ENCODE peak calls at places on chromosome 1, in six cellular contexts. One of them, this sample, is unnamed.

GRCh38 chr1:215957692-215958091 is 390.6 kb downstream of the KCTD3 start:
- DNase-seq in bronchial epithelial cell: no peak
- DNase-seq in mammary epithelial cell: peak; percentile 1
- DNase-seq in left lung: no peak
- DNase-seq in uterus: no peak
- DNase-seq in hepatocyte: peak; percentile 11
- DNase-seq in this sample: no peak

GRCh38 chr1:92858564-92859399 is 26.9 kb downstream of the RPL5 start:
- DNase-seq in uterus: peak; percentile 31
- DNase-seq in hepatocyte: peak; percentile 89
- DNase-seq in mammary epithelial cell: peak; percentile 68
- DNase-seq in left lung: no peak
- DNase-seq in bronchial epithelial cell: peak; percentile 83
- DNase-seq in this sample: peak; percentile 79

GRCh38 chr1:36396359-36396758 is 1.3 kb downstream of the LSM10 start:
- DNase-seq in bronchial epithelial cell: no peak
- DNase-seq in uterus: no peak
- DNase-seq in left lung: no peak
- DNase-seq in mammary epithelial cell: no peak
- DNase-seq in hepatocyte: no peak
- DNase-seq in this sample: no peak

GRCh38 chr1:99672022-99672421 is 26.1 kb downstream of the PALMD start:
- DNase-seq in uterus: no peak
- DNase-seq in hepatocyte: no peak
- DNase-seq in mammary epithelial cell: no peak
- DNase-seq in bronchial epithelial cell: no peak
- DNase-seq in left lung: no peak
- DNase-seq in this sample: no peak

GRCh38 chr1:99602404-99602969 is 43.4 kb upstream of the PALMD start:
- DNase-seq in left lung: no peak
- DNase-seq in hepatocyte: no peak
- DNase-seq in uterus: no peak
- DNase-seq in bronchial epithelial cell: no peak
- DNase-seq in mammary epithelial cell: no peak
- DNase-seq in this sample: no peak

GRCh38 chr1:203751051-203751450 is 13.9 kb upstream of the LAX1 start:
- DNase-seq in left lung: no peak
- DNase-seq in mammary epithelial cell: peak; percentile 88
- DNase-seq in hepatocyte: peak; percentile 35
- DNase-seq in uterus: no peak
- DNase-seq in bronchial epithelial cell: peak; percentile 99
- DNase-seq in this sample: peak; percentile 54

GRCh38 chr1:112762541-112763141 is 47.5 kb upstream of the PPM1J start:
- DNase-seq in bronchial epithelial cell: peak; percentile 46
- DNase-seq in left lung: peak; percentile 49
- DNase-seq in hepatocyte: no peak
- DNase-seq in mammary epithelial cell: peak; percentile 36
- DNase-seq in uterus: no peak
- DNase-seq in this sample: peak; percentile 5

GRCh38 chr1:93723101-93723500 is 41.5 kb upstream of the BCAR3 start:
- DNase-seq in uterus: no peak
- DNase-seq in left lung: no peak
- DNase-seq in bronchial epithelial cell: peak; percentile 13
- DNase-seq in hepatocyte: no peak
- DNase-seq in mammary epithelial cell: no peak
- DNase-seq in this sample: no peak

GRCh38 chr1:233867028-233867427 is 37.4 kb upstream of the SLC35F3 start:
- DNase-seq in uterus: no peak
- DNase-seq in mammary epithelial cell: no peak
- DNase-seq in left lung: no peak
- DNase-seq in hepatocyte: no peak
- DNase-seq in bronchial epithelial cell: no peak
- DNase-seq in this sample: no peak

GRCh38 chr1:198161718-198162090 is 4.9 kb downstream of the NEK7 start:
- DNase-seq in hepatocyte: no peak
- DNase-seq in bronchial epithelial cell: no peak
- DNase-seq in left lung: no peak
- DNase-seq in mammary epithelial cell: no peak
- DNase-seq in uterus: no peak
- DNase-seq in this sample: no peak

GRCh38 chr1:41626146-41626545 is 141.7 kb upstream of the EDN2 start:
- DNase-seq in uterus: no peak
- DNase-seq in bronchial epithelial cell: peak; percentile 84
- DNase-seq in left lung: no peak
- DNase-seq in mammary epithelial cell: peak; percentile 92
- DNase-seq in hepatocyte: no peak
- DNase-seq in this sample: no peak

GRCh38 chr1:12204140-12204539 is 25.7 kb upstream of the VPS13D start:
- DNase-seq in uterus: no peak
- DNase-seq in bronchial epithelial cell: no peak
- DNase-seq in left lung: no peak
- DNase-seq in mammary epithelial cell: no peak
- DNase-seq in hepatocyte: no peak
- DNase-seq in this sample: no peak

GRCh38 chr1:226397011-226397926 is 10.6 kb downstream of the PARP1 start:
- DNase-seq in uterus: no peak
- DNase-seq in bronchial epithelial cell: no peak
- DNase-seq in mammary epithelial cell: no peak
- DNase-seq in hepatocyte: no peak
- DNase-seq in left lung: no peak
- DNase-seq in this sample: no peak

GRCh38 chr1:200628223-200628868 is 7.8 kb upstream of the KIF14 start:
- DNase-seq in uterus: no peak
- DNase-seq in bronchial epithelial cell: no peak
- DNase-seq in left lung: no peak
- DNase-seq in hepatocyte: no peak
- DNase-seq in mammary epithelial cell: no peak
- DNase-seq in this sample: no peak

GRCh38 chr1:85463666-85464496 is 1.1 kb downstream of the DDAH1 start:
- DNase-seq in bronchial epithelial cell: no peak
- DNase-seq in hepatocyte: no peak
- DNase-seq in uterus: no peak
- DNase-seq in mammary epithelial cell: no peak
- DNase-seq in left lung: no peak
- DNase-seq in this sample: no peak

GRCh38 chr1:40890771-40891170 is 28.6 kb upstream of the CITED4 start:
- DNase-seq in left lung: no peak
- DNase-seq in bronchial epithelial cell: no peak
- DNase-seq in uterus: no peak
- DNase-seq in mammary epithelial cell: no peak
- DNase-seq in hepatocyte: no peak
- DNase-seq in this sample: no peak

GRCh38 chr1:54884135-54884586 is 2.8 kb downstream of the DHCR24 start:
- DNase-seq in mammary epithelial cell: no peak
- DNase-seq in uterus: no peak
- DNase-seq in left lung: no peak
- DNase-seq in bronchial epithelial cell: peak; percentile 44
- DNase-seq in hepatocyte: no peak
- DNase-seq in this sample: no peak

GRCh38 chr1:45840704-45841103 is 37.3 kb downstream of the MAST2 start:
- DNase-seq in left lung: no peak
- DNase-seq in uterus: no peak
- DNase-seq in hepatocyte: no peak
- DNase-seq in mammary epithelial cell: no peak
- DNase-seq in bronchial epithelial cell: no peak
- DNase-seq in this sample: no peak

GRCh38 chr1:53621144-53621543 is 117.8 kb downstream of the GLIS1 start:
- DNase-seq in bronchial epithelial cell: no peak
- DNase-seq in hepatocyte: no peak
- DNase-seq in left lung: no peak
- DNase-seq in mammary epithelial cell: no peak
- DNase-seq in uterus: no peak
- DNase-seq in this sample: no peak

GRCh38 chr1:154502066-154502741 is at the start of the genes SHE and TDRD10:
- DNase-seq in mammary epithelial cell: no peak
- DNase-seq in bronchial epithelial cell: no peak
- DNase-seq in left lung: peak; percentile 41
- DNase-seq in uterus: peak; percentile 26
- DNase-seq in hepatocyte: peak; percentile 38
- DNase-seq in this sample: no peak

GRCh38 chr1:115771094-115771846 is 2.8 kb upstream of the CASQ2 start:
- DNase-seq in bronchial epithelial cell: peak; percentile 78
- DNase-seq in uterus: no peak
- DNase-seq in left lung: no peak
- DNase-seq in mammary epithelial cell: peak; percentile 67
- DNase-seq in hepatocyte: peak; percentile 30
- DNase-seq in this sample: no peak

GRCh38 chr1:151475175-151475574 is 15.9 kb upstream of the POGZ start:
- DNase-seq in uterus: no peak
- DNase-seq in hepatocyte: no peak
- DNase-seq in left lung: no peak
- DNase-seq in bronchial epithelial cell: peak; percentile 70
- DNase-seq in mammary epithelial cell: peak; percentile 46
- DNase-seq in this sample: no peak

GRCh38 chr1:186310307-186310706 is 64.7 kb downstream of the TPR start:
- DNase-seq in bronchial epithelial cell: no peak
- DNase-seq in mammary epithelial cell: no peak
- DNase-seq in left lung: no peak
- DNase-seq in hepatocyte: no peak
- DNase-seq in uterus: no peak
- DNase-seq in this sample: no peak

GRCh38 chr1:29457496-29458368 is 221.4 kb downstream of the PTPRU start:
- DNase-seq in bronchial epithelial cell: no peak
- DNase-seq in uterus: peak; percentile 4
- DNase-seq in left lung: no peak
- DNase-seq in hepatocyte: no peak
- DNase-seq in mammary epithelial cell: no peak
- DNase-seq in this sample: no peak

GRCh38 chr1:90831910-90832309 is 114.8 kb upstream of the BARHL2 start:
- DNase-seq in bronchial epithelial cell: no peak
- DNase-seq in left lung: no peak
- DNase-seq in hepatocyte: no peak
- DNase-seq in mammary epithelial cell: no peak
- DNase-seq in uterus: no peak
- DNase-seq in this sample: no peak

GRCh38 chr1:78527706-78528105 is 36.9 kb downstream of the PTGFR start:
- DNase-seq in left lung: no peak
- DNase-seq in bronchial epithelial cell: no peak
- DNase-seq in mammary epithelial cell: no peak
- DNase-seq in uterus: no peak
- DNase-seq in hepatocyte: no peak
- DNase-seq in this sample: no peak

GRCh38 chr1:166907763-166908162 is 31.7 kb upstream of the TADA1 start:
- DNase-seq in hepatocyte: no peak
- DNase-seq in uterus: no peak
- DNase-seq in bronchial epithelial cell: no peak
- DNase-seq in left lung: no peak
- DNase-seq in mammary epithelial cell: no peak
- DNase-seq in this sample: no peak

GRCh38 chr1:94974224-94974623 is 47.3 kb upstream of the CNN3 start:
- DNase-seq in left lung: no peak
- DNase-seq in mammary epithelial cell: no peak
- DNase-seq in hepatocyte: no peak
- DNase-seq in bronchial epithelial cell: no peak
- DNase-seq in uterus: no peak
- DNase-seq in this sample: no peak

GRCh38 chr1:39490596-39491145 is 765 bp upstream of the BMP8A start:
- DNase-seq in hepatocyte: no peak
- DNase-seq in mammary epithelial cell: peak; percentile 19
- DNase-seq in bronchial epithelial cell: no peak
- DNase-seq in uterus: no peak
- DNase-seq in left lung: no peak
- DNase-seq in this sample: no peak
- H3K36me3 ChIP-seq in hepatocyte: no peaks in the 10 kb centered on the region
- H3K36me3 ChIP-seq in mammary epithelial cell: peaks cover 11% of the 10 kb centered on the region
- H3K36me3 ChIP-seq in bronchial epithelial cell: peaks cover 3% of the 10 kb centered on the region
- H3K36me3 ChIP-seq in uterus: no peaks in the 10 kb centered on the region
- H3K36me3 ChIP-seq in left lung: peaks cover 23% of the 10 kb centered on the region
- H3K36me3 ChIP-seq in this sample: peaks cover 22% of the 10 kb centered on the region

GRCh38 chr1:66607458-66607857 is 73.5 kb downstream of the SGIP1 start:
- DNase-seq in bronchial epithelial cell: no peak
- DNase-seq in uterus: no peak
- DNase-seq in mammary epithelial cell: no peak
- DNase-seq in hepatocyte: no peak
- DNase-seq in left lung: no peak
- DNase-seq in this sample: no peak
- TF ChIP-seq CTCF in bronchial epithelial cell: no peak
- TF ChIP-seq CTCF in uterus: no peak
- TF ChIP-seq CTCF in mammary epithelial cell: no peak
- TF ChIP-seq CTCF in hepatocyte: no peak
- TF ChIP-seq CTCF in left lung: no peak
- TF ChIP-seq CTCF in this sample: peak; percentile 36

GRCh38 chr1:20735581-20736111 is 3.1 kb upstream of the SH2D5 start:
- DNase-seq in uterus: no peak
- DNase-seq in mammary epithelial cell: peak; percentile 95
- DNase-seq in left lung: no peak
- DNase-seq in bronchial epithelial cell: peak; percentile 99
- DNase-seq in hepatocyte: no peak
- DNase-seq in this sample: no peak

GRCh38 chr1:20742671-20743070 is 10.2 kb upstream of the SH2D5 start:
- DNase-seq in mammary epithelial cell: no peak
- DNase-seq in left lung: no peak
- DNase-seq in hepatocyte: no peak
- DNase-seq in bronchial epithelial cell: no peak
- DNase-seq in uterus: no peak
- DNase-seq in this sample: no peak

GRCh38 chr1:20733361-20733975 is 965 bp upstream of the SH2D5 start:
- DNase-seq in uterus: no peak
- DNase-seq in bronchial epithelial cell: no peak
- DNase-seq in hepatocyte: no peak
- DNase-seq in mammary epithelial cell: no peak
- DNase-seq in left lung: no peak
- DNase-seq in this sample: no peak

DNA sequence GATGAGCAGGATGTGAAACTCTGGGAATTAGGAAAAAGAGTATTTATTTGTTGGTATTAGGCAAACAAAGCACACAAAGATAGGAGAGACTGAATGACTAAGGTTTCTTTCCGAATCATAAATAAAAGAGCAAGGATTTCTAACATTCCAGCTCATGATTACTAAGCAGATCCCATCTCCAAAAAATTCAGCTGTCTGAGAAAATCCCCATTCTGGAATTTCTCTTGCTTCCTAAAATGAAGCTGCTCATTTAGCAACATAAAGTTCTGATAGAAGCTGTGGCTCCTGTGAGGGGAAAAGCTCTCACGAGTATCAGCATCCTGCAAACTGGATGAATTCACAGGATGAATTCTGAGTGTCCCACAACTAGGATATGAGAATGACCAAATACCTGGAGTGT is 6.7 kb upstream of the SH2D5 start:
- DNase-seq in hepatocyte: no peak
- DNase-seq in bronchial epithelial cell: peak; percentile 71
- DNase-seq in mammary epithelial cell: no peak
- DNase-seq in uterus: no peak
- DNase-seq in left lung: no peak
- DNase-seq in this sample: no peak
- H3K36me3 ChIP-seq in hepatocyte: no peaks in the 10 kb centered on the region
- H3K36me3 ChIP-seq in bronchial epithelial cell: no peaks in the 10 kb centered on the region
- H3K36me3 ChIP-seq in mammary epithelial cell: peaks cover 18% of the 10 kb centered on the region
- H3K36me3 ChIP-seq in uterus: no peaks in the 10 kb centered on the region
- H3K36me3 ChIP-seq in left lung: peaks cover 75% of the 10 kb centered on the region
- H3K36me3 ChIP-seq in this sample: peaks cover 13% of the 10 kb centered on the region

DNA sequence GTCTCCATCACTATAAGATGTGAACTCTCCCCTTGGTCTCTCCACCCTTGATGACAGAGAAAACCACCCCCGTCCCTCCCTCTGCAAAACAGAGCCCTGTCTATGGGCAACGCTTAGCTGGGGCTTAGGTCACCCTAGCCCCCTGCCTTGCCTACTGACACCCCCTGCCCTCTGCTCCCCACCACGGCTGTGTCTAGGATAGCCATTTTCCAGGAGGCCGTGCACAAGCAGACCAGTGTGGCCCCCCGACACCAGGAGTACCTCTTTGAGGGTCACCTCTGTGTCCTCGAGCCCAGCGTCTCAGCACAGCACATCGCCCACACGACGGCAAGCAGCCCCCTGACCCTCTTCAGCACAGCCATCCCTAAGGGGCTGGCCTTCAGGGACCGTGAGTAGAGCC is 8.5 kb downstream of the IKBKE start:
- DNase-seq in hepatocyte: no peak
- DNase-seq in bronchial epithelial cell: no peak
- DNase-seq in mammary epithelial cell: no peak
- DNase-seq in left lung: no peak
- DNase-seq in uterus: no peak
- DNase-seq in this sample: no peak
- TF ChIP-seq CTCF in hepatocyte: no peak
- TF ChIP-seq CTCF in bronchial epithelial cell: no peak
- TF ChIP-seq CTCF in mammary epithelial cell: no peak
- TF ChIP-seq CTCF in left lung: no peak
- TF ChIP-seq CTCF in uterus: no peak
- TF ChIP-seq CTCF in this sample: no peak